ENCODE peak calls at places on chromosomes 2 and 18, in nine cellular contexts. One of them, this sample, is unnamed.

GRCh38 chr2:215982465-215982875 is 30.9 kb downstream of the MREG start:
- DNase-seq in chondrocyte: no peak
- DNase-seq in spleen: no peak
- DNase-seq in breast epithelium: peak
- DNase-seq in brain microvascular endothelial cell: peak
- DNase-seq in GM12878: peak
- DNase-seq in pancreas: peak
- DNase-seq in AG09319: no peak
- DNase-seq in WERI-Rb-1: no peak
- DNase-seq in this sample: no peak

GRCh38 chr2:133570547-133570946 is 2.3 kb upstream of the NCKAP5 start:
- DNase-seq in chondrocyte: no peak
- DNase-seq in spleen: no peak
- DNase-seq in breast epithelium: no peak
- DNase-seq in brain microvascular endothelial cell: no peak
- DNase-seq in GM12878: no peak
- DNase-seq in pancreas: no peak
- DNase-seq in AG09319: no peak
- DNase-seq in WERI-Rb-1: no peak
- DNase-seq in this sample: no peak

GRCh38 chr2:127324635-127325034 is 30.7 kb upstream of the ERCC3 start:
- DNase-seq in chondrocyte: no peak
- DNase-seq in spleen: no peak
- DNase-seq in breast epithelium: no peak
- DNase-seq in brain microvascular endothelial cell: peak
- DNase-seq in GM12878: no peak
- DNase-seq in pancreas: no peak
- DNase-seq in AG09319: peak
- DNase-seq in WERI-Rb-1: no peak
- DNase-seq in this sample: no peak

GRCh38 chr2:37781028-37781427 is 109.6 kb upstream of the CDC42EP3 start:
- DNase-seq in chondrocyte: no peak
- DNase-seq in spleen: no peak
- DNase-seq in breast epithelium: no peak
- DNase-seq in brain microvascular endothelial cell: peak
- DNase-seq in GM12878: no peak
- DNase-seq in pancreas: no peak
- DNase-seq in AG09319: no peak
- DNase-seq in WERI-Rb-1: no peak
- DNase-seq in this sample: no peak

GRCh38 chr2:127216105-127216504 is 4.0 kb downstream of the CYP27C1 start:
- DNase-seq in chondrocyte: no peak
- DNase-seq in spleen: no peak
- DNase-seq in breast epithelium: no peak
- DNase-seq in brain microvascular endothelial cell: no peak
- DNase-seq in GM12878: no peak
- DNase-seq in pancreas: no peak
- DNase-seq in AG09319: no peak
- DNase-seq in WERI-Rb-1: no peak
- DNase-seq in this sample: no peak

GRCh38 chr2:56770490-56770889 is 586.7 kb downstream of the CCDC85A start:
- DNase-seq in chondrocyte: no peak
- DNase-seq in spleen: no peak
- DNase-seq in breast epithelium: no peak
- DNase-seq in brain microvascular endothelial cell: no peak
- DNase-seq in GM12878: no peak
- DNase-seq in pancreas: no peak
- DNase-seq in AG09319: no peak
- DNase-seq in WERI-Rb-1: no peak
- DNase-seq in this sample: no peak

GRCh38 chr2:212904646-212905045 is 246.8 kb downstream of the IKZF2 start:
- DNase-seq in chondrocyte: no peak
- DNase-seq in spleen: no peak
- DNase-seq in breast epithelium: no peak
- DNase-seq in brain microvascular endothelial cell: no peak
- DNase-seq in GM12878: no peak
- DNase-seq in pancreas: no peak
- DNase-seq in AG09319: no peak
- DNase-seq in WERI-Rb-1: no peak
- DNase-seq in this sample: no peak

GRCh38 chr18:76013041-76013440 is 482.0 kb downstream of the ZNF516 start:
- DNase-seq in chondrocyte: no peak
- DNase-seq in spleen: no peak
- DNase-seq in breast epithelium: no peak
- DNase-seq in brain microvascular endothelial cell: no peak
- DNase-seq in GM12878: no peak
- DNase-seq in pancreas: no peak
- DNase-seq in AG09319: no peak
- DNase-seq in WERI-Rb-1: no peak
- DNase-seq in this sample: no peak

GRCh38 chr2:19348692-19349091 is 9.7 kb downstream of the OSR1 start:
- DNase-seq in chondrocyte: no peak
- DNase-seq in spleen: peak
- DNase-seq in breast epithelium: no peak
- DNase-seq in brain microvascular endothelial cell: no peak
- DNase-seq in GM12878: no peak
- DNase-seq in pancreas: no peak
- DNase-seq in AG09319: no peak
- DNase-seq in WERI-Rb-1: no peak
- DNase-seq in this sample: no peak

GRCh38 chr18:69689081-69689759 is 258.5 kb downstream of the CD226 start:
- DNase-seq in chondrocyte: no peak
- DNase-seq in spleen: no peak
- DNase-seq in breast epithelium: no peak
- DNase-seq in brain microvascular endothelial cell: no peak
- DNase-seq in GM12878: no peak
- DNase-seq in pancreas: no peak
- DNase-seq in AG09319: no peak
- DNase-seq in WERI-Rb-1: no peak
- DNase-seq in this sample: no peak

GRCh38 chr2:214730248-214730647 is 79.2 kb downstream of the BARD1 start:
- DNase-seq in chondrocyte: no peak
- DNase-seq in spleen: no peak
- DNase-seq in breast epithelium: no peak
- DNase-seq in brain microvascular endothelial cell: peak
- DNase-seq in GM12878: no peak
- DNase-seq in pancreas: no peak
- DNase-seq in AG09319: no peak
- DNase-seq in WERI-Rb-1: no peak
- DNase-seq in this sample: no peak

GRCh38 chr2:8257502-8257901 is 424.4 kb upstream of the ID2 start:
- DNase-seq in chondrocyte: no peak
- DNase-seq in spleen: no peak
- DNase-seq in breast epithelium: no peak
- DNase-seq in brain microvascular endothelial cell: no peak
- DNase-seq in GM12878: no peak
- DNase-seq in pancreas: no peak
- DNase-seq in AG09319: no peak
- DNase-seq in WERI-Rb-1: no peak
- DNase-seq in this sample: no peak

GRCh38 chr18:45384137-45384998 is 230.9 kb upstream of the SLC14A2 start:
- DNase-seq in chondrocyte: no peak
- DNase-seq in spleen: no peak
- DNase-seq in breast epithelium: no peak
- DNase-seq in brain microvascular endothelial cell: peak
- DNase-seq in GM12878: peak
- DNase-seq in pancreas: peak
- DNase-seq in AG09319: no peak
- DNase-seq in WERI-Rb-1: peak
- DNase-seq in this sample: no peak

GRCh38 chr18:45383228-45383627 is 232.0 kb upstream of the SLC14A2 start:
- DNase-seq in chondrocyte: no peak
- DNase-seq in spleen: no peak
- DNase-seq in breast epithelium: no peak
- DNase-seq in brain microvascular endothelial cell: no peak
- DNase-seq in GM12878: no peak
- DNase-seq in pancreas: no peak
- DNase-seq in AG09319: no peak
- DNase-seq in WERI-Rb-1: no peak
- DNase-seq in this sample: no peak

GRCh38 chr18:45378933-45379332 is 236.3 kb upstream of the SLC14A2 start:
- DNase-seq in chondrocyte: no peak
- DNase-seq in spleen: no peak
- DNase-seq in breast epithelium: no peak
- DNase-seq in brain microvascular endothelial cell: no peak
- DNase-seq in GM12878: no peak
- DNase-seq in pancreas: no peak
- DNase-seq in AG09319: no peak
- DNase-seq in WERI-Rb-1: no peak
- DNase-seq in this sample: no peak

GRCh38 chr18:45378308-45378707 is 237.0 kb upstream of the SLC14A2 start:
- DNase-seq in chondrocyte: no peak
- DNase-seq in spleen: no peak
- DNase-seq in breast epithelium: no peak
- DNase-seq in brain microvascular endothelial cell: no peak
- DNase-seq in GM12878: no peak
- DNase-seq in pancreas: no peak
- DNase-seq in AG09319: no peak
- DNase-seq in WERI-Rb-1: no peak
- DNase-seq in this sample: no peak

DNA sequence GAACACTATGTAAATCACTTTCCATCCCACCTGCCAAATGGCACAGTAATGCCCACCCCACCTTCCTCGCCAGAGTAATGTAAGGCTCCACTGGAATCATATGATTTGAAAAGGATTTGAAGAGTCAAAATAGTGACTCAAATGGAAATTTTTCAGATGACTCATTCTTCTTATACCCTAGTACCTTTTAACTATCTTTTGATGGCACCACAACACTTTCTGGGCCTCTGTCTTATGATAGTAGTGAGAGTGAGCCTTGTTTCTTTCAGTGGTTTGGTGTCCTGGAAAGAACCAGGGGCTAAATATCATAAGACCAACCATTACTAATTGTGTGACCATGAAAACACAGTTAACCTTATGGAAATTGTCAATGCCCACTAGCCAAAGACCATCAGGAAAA is 235.4 kb upstream of the SLC14A2 start:
- DNase-seq in chondrocyte: no peak
- DNase-seq in spleen: no peak
- DNase-seq in breast epithelium: no peak
- DNase-seq in brain microvascular endothelial cell: no peak
- DNase-seq in GM12878: peak
- DNase-seq in pancreas: no peak
- DNase-seq in AG09319: no peak
- DNase-seq in WERI-Rb-1: no peak
- DNase-seq in this sample: no peak
- TF ChIP-seq CTCF in chondrocyte: no peak
- TF ChIP-seq CTCF in spleen: no peak
- TF ChIP-seq CTCF in breast epithelium: no peak
- TF ChIP-seq CTCF in brain microvascular endothelial cell: no peak
- TF ChIP-seq CTCF in GM12878: no peak
- TF ChIP-seq CTCF in pancreas: no peak
- TF ChIP-seq CTCF in AG09319: no peak
- TF ChIP-seq CTCF in WERI-Rb-1: no peak
- TF ChIP-seq CTCF in this sample: no peak

DNA sequence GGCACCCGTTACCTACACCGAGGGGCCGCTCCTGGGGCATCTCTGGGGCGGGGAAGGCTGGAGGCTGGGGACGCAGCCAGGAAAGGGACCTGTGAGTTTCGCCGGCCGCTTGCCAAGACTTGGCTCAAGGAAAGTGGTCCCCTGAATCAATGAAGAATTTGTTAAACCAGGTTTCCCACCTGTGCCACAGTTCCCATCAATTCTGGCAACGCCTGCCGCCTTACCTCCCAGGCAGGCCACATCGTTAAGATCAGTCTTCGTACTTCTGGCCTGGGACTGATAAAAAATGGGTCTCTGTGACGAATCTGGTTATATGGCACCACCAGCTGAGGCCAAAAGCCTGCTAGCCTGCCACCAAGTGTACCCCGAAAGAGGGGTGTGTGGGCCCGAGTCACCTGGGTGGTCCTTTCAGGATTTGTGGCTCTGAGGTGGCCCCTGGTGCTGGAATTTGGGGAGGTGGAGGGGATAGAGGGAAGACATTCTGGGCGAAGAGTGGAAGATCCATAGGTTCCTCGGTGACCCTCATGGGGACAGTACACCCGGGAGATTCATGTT is 789 bp upstream of the TGFA start:
- DNase-seq in chondrocyte: no peak
- DNase-seq in spleen: no peak
- DNase-seq in breast epithelium: no peak
- DNase-seq in brain microvascular endothelial cell: no peak
- DNase-seq in GM12878: no peak
- DNase-seq in pancreas: no peak
- DNase-seq in AG09319: no peak
- DNase-seq in WERI-Rb-1: no peak
- DNase-seq in this sample: no peak
- TF ChIP-seq CTCF in chondrocyte: peak
- TF ChIP-seq CTCF in spleen: no peak
- TF ChIP-seq CTCF in breast epithelium: no peak
- TF ChIP-seq CTCF in brain microvascular endothelial cell: no peak
- TF ChIP-seq CTCF in GM12878: no peak
- TF ChIP-seq CTCF in pancreas: no peak
- TF ChIP-seq CTCF in AG09319: no peak
- TF ChIP-seq CTCF in WERI-Rb-1: no peak
- TF ChIP-seq CTCF in this sample: peak

DNA sequence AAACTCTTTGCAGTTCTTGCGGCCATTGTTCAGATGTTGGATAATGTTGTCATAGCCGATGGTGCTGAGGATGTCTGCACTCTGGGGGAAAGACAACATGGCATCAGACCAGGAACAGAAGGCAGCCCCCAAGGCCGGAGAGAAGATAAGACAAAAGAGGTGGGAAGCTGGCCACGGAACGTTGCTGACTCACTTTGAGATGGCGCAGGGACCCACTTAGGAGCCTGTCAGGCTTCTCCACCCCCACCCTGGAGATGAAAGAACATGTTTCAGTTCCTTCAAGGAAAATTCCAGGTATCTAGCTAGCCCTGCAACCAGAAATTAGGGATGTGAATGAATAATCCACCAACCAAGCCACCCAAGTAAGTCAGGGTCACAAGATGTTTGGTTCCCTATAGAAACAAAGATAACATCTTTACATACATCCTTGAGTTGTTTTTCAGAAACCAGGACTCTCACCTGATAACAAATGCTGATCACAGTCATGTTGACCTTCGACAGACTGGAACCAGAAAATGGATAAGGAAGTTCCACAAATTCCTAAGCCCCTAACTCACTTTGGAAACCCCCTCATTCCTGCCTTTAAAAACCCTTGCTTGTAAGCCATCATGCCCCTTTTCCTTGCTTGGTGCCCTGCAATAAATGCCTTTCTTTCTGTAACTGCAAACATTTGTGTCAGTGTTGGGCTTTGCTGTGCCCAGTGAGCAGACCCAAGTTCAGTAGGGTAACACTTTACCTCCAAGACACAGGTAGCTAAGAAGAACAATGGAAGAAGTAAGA is 31.9 kb downstream of the PSTPIP2 start:
- DNase-seq in chondrocyte: no peak
- DNase-seq in spleen: no peak
- DNase-seq in breast epithelium: no peak
- DNase-seq in brain microvascular endothelial cell: no peak
- DNase-seq in GM12878: no peak
- DNase-seq in pancreas: no peak
- DNase-seq in AG09319: no peak
- DNase-seq in WERI-Rb-1: no peak
- DNase-seq in this sample: no peak
- TF ChIP-seq CTCF in chondrocyte: no peak
- TF ChIP-seq CTCF in spleen: no peak
- TF ChIP-seq CTCF in breast epithelium: no peak
- TF ChIP-seq CTCF in brain microvascular endothelial cell: no peak
- TF ChIP-seq CTCF in GM12878: no peak
- TF ChIP-seq CTCF in pancreas: no peak
- TF ChIP-seq CTCF in AG09319: no peak
- TF ChIP-seq CTCF in WERI-Rb-1: no peak
- TF ChIP-seq CTCF in this sample: no peak

GRCh38 chr18:58452392-58453166 is 176.3 kb downstream of the ALPK2 start:
- DNase-seq in chondrocyte: no peak
- DNase-seq in spleen: no peak
- DNase-seq in breast epithelium: no peak
- DNase-seq in brain microvascular endothelial cell: no peak
- DNase-seq in GM12878: no peak
- DNase-seq in pancreas: no peak
- DNase-seq in AG09319: no peak
- DNase-seq in WERI-Rb-1: no peak
- DNase-seq in this sample: no peak
- TF ChIP-seq CTCF in chondrocyte: no peak
- TF ChIP-seq CTCF in spleen: no peak
- TF ChIP-seq CTCF in breast epithelium: no peak
- TF ChIP-seq CTCF in brain microvascular endothelial cell: no peak
- TF ChIP-seq CTCF in GM12878: no peak
- TF ChIP-seq CTCF in pancreas: no peak
- TF ChIP-seq CTCF in AG09319: no peak
- TF ChIP-seq CTCF in WERI-Rb-1: no peak
- TF ChIP-seq CTCF in this sample: no peak